ENCODE peak calls at places on chromosomes 4 and X, in five cellular contexts. G is fibroblast of lung, S is PC-3, T is mammary epithelial cell, N is MM.1S. L is an unnamed sample. For H3K36me3, the result is how much of the 10 kb centered on the place peaks cover.

GRCh38 chr4:11605597-11605996 is 176.9 kb upstream of the HS3ST1 start:
- DNase-seq in G (peak), S (no peak), T (no peak), N (no peak), L (no peak)

GRCh38 chrX:27660878-27661277 is 70.7 kb downstream of the DCAF8L2 start:
- DNase-seq in G (no peak), S (no peak), T (no peak), N (no peak), L (no peak)

GRCh38 chrX:78574306-78574705 is 84.8 kb downstream of the RTL3 start:
- DNase-seq in G (no peak), S (no peak), T (no peak), N (no peak), L (no peak)

GRCh38 chr4:186934841-186935443 is 211.3 kb upstream of the FAT1 start:
- DNase-seq in G (no peak), S (peak), T (peak), N (peak), L (no peak)

GRCh38 chr4:167826281-167826680 is 266.1 kb upstream of the ANXA10 start:
- DNase-seq in G (peak), S (peak), T (no peak), N (no peak), L (no peak)

GRCh38 chrX:32010157-32010656 is 938.4 kb upstream of the FTHL17 start:
- DNase-seq in G (no peak), S (no peak), T (no peak), N (no peak), L (no peak)

GRCh38 chr4:104971458-104971857 is 175.2 kb upstream of the TET2 start:
- DNase-seq in G (peak), S (peak), T (peak), N (no peak), L (no peak)

GRCh38 chr4:113759696-113760093 is 1.8 kb downstream of the CAMK2D start:
- DNase-seq in G (peak), S (no peak), T (no peak), N (no peak), L (no peak)

GRCh38 chrX:130091976-130092522 is 18.2 kb downstream of the ELF4 start:
- DNase-seq in G (no peak), S (no peak), T (no peak), N (peak), L (peak)

GRCh38 chr4:7747062-7747385 is 192.6 kb downstream of the AFAP1 start:
- DNase-seq in G (no peak), S (no peak), T (no peak), N (no peak), L (no peak)

GRCh38 chr4:130068072-130068471 is 972.1 kb downstream of the C4orf33 start:
- DNase-seq in G (no peak), S (no peak), T (no peak), N (no peak), L (no peak)

GRCh38 chrX:45351478-45351877 is 150.8 kb upstream of the DIPK2B start:
- DNase-seq in G (peak), S (peak), T (peak), N (no peak), L (no peak)

GRCh38 chr4:85740431-85740861 is 265.5 kb downstream of the ARHGAP24 start:
- DNase-seq in G (peak), S (peak), T (peak), N (no peak), L (no peak)

GRCh38 chrX:73668779-73669178 is 105.8 kb downstream of the CHIC1 start:
- DNase-seq in G (no peak), S (no peak), T (peak), N (no peak), L (no peak)

GRCh38 chr4:15690020-15690809 is 8.6 kb downstream of the FAM200B start:
- DNase-seq in G (peak), S (peak), T (peak), N (no peak), L (peak)

GRCh38 chrX:3181846-3182245 is 140.6 kb downstream of the ARSF start:
- DNase-seq in G (no peak), S (no peak), T (no peak), N (no peak), L (no peak)

GRCh38 chr4:145507636-145508035 is 26.0 kb downstream of the SMAD1 start:
- DNase-seq in G (peak), S (peak), T (peak), N (peak), L (peak)

GRCh38 chr4:121778991-121779628 is 14.1 kb upstream of the SMIM43 start:
- DNase-seq in G (peak), S (no peak), T (no peak), N (no peak), L (no peak)

GRCh38 chr4:69843932-69844331 is 16.0 kb downstream of the SULT1E1 start:
- DNase-seq in G (no peak), S (no peak), T (no peak), N (no peak), L (no peak)

GRCh38 chr4:7699040-7699439 is 240.6 kb downstream of the AFAP1 start:
- DNase-seq in G (peak), S (no peak), T (peak), N (no peak), L (no peak)

GRCh38 chr4:188008377-188008776 is 12.8 kb downstream of the ZFP42 start:
- DNase-seq in G (peak), S (peak), T (peak), N (no peak), L (peak)

GRCh38 chrX:102517331-102517730 is 792 bp upstream of the TMSB15A start:
- DNase-seq in G (peak), S (peak), T (peak), N (no peak), L (no peak)

GRCh38 chrX:150854856-150855255 is 43.6 kb downstream of the CD99L2 start:
- DNase-seq in G (no peak), S (no peak), T (peak), N (peak), L (no peak)

GRCh38 chr4:128068927-128069326 is 7.8 kb downstream of the LARP1B start:
- DNase-seq in G (peak), S (peak), T (peak), N (no peak), L (no peak)

GRCh38 chrX:110407910-110408545 is 49.4 kb downstream of the RTL9 start:
- DNase-seq in G (peak), S (peak), T (peak), N (peak), L (peak)

GRCh38 chr4:7470111-7470510 is 35.4 kb upstream of the PSAPL1 start:
- DNase-seq in G (no peak), S (no peak), T (no peak), N (no peak), L (no peak)

DNA sequence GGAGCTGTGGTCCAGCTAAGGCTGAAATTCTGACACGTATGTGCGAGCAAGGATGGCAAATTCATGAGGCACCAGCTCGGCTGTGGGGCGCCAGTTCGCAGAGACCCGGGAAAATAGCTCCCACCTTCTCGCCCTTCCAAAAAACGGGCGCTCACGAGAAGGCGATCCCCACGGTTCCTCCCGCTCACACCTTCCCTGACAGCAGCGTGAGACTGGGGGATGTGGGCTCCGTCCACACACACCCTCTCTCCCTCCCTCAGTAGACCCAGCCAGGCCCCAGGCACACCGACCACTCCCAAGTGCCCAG is 584 bp downstream of the GPC3 start:
- DNase-seq in G (no peak), S (no peak), T (no peak), N (no peak), L (no peak)
- H2AFZ ChIP-seq in G (no peak), S (no peak), T (no peak), N (no peak), L (no peak)

GRCh38 chr4:13523591-13524503 is 20.5 kb downstream of the NKX3-2 start:
- DNase-seq in G (no peak), S (no peak), T (no peak), N (no peak), L (no peak)
- TF ChIP-seq EZH2 in G (no peak), S (no peak), T (peak), N (no peak), L (no peak)

GRCh38 chr4:174305961-174306360 is 22.2 kb downstream of the CEP44 start:
- DNase-seq in G (no peak), S (peak), T (no peak), N (no peak), L (no peak)

GRCh38 chr4:174307694-174308093 is 24.0 kb downstream of the CEP44 start:
- DNase-seq in G (no peak), S (no peak), T (no peak), N (no peak), L (no peak)

GRCh38 chr4:174303687-174304086 is 20.0 kb downstream of the CEP44 start:
- DNase-seq in G (no peak), S (no peak), T (no peak), N (no peak), L (no peak)

GRCh38 chr4:174304664-174305063 is 21.0 kb downstream of the CEP44 start:
- DNase-seq in G (no peak), S (no peak), T (no peak), N (no peak), L (no peak)
- H3K36me3 ChIP-seq in G (under half), S (under half), T (under half), N (under half), L (under half)

DNA sequence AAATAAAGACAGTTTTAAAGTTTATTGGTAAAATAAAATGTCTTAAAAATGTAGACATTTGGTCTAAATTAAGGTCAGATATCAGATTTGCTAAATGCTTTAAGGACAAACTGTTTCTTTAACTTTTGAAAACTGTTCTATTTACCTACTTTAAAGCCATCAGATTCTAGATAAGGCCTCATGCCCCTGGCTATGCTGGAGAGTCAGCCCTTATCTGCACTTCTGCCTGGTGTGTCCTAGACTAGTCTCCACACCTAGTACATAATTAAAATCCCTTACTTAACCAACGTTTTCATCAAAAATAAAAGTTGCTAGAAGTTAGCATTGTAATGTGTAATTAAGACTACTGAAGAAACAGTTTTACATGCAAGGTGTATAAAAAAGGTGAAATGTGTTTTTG is 25.6 kb downstream of the HSD17B11 start:
- DNase-seq in G (no peak), S (no peak), T (no peak), N (no peak), L (no peak)
- H2AFZ ChIP-seq in G (no peak), S (no peak), T (no peak), N (no peak), L (no peak)

GRCh38 chrX:12245650-12246645 is 107.7 kb downstream of the FRMPD4 start:
- DNase-seq in G (peak), S (peak), T (peak), N (no peak), L (no peak)

DNA sequence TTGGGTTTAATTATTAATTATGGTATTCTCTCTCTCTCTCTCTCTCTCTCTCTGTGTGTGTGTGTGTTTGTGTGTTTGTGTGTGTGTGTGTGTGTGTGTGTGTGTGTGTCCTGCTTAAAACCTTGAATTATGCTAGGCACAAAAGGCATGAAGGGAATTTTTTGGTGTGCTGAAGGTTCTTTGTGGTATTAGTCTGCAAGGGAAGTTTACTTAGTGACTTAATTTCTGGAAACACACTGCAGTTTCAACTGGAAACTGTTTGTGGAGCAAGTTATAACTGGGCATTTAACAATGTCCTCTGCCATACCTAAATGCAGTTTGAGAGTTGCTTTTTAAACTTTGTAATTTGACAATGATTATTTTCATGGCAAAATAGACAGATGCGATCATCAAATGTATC is 111.7 kb downstream of the FRMPD4 start:
- DNase-seq in G (no peak), S (peak), T (peak), N (no peak), L (no peak)
- TF ChIP-seq EZH2 in G (no peak), S (no peak), T (no peak), N (no peak), L (no peak)

GRCh38 chrX:104522386-104522785 is 43.6 kb upstream of the IL1RAPL2 start:
- DNase-seq in G (no peak), S (no peak), T (no peak), N (no peak), L (no peak)

DNA sequence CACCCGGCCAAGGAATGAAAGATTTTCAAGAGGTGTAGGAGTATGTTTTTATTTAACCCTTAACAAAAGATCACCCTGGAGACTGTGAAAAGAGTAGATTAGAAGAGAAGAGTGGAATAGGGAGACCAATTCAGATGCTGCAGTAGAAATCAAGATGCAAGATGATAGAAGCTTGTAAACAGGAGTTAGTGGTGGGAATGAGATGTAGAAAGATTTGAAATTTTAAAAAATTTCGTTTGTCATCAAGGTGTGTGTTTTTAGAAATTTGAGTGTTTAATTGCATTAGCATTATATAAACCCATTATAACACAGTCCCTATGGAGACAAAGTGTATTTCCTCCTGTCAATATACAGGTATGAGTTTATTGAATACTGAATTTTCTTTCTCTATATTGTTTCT is 42.1 kb upstream of the IL1RAPL2 start:
- DNase-seq in G (no peak), S (no peak), T (no peak), N (no peak), L (no peak)
- H3K36me3 ChIP-seq in G (under half), S (under half), T (under half), N (under half), L (under half)

GRCh38 chr4:78648639-78649363 is 97.2 kb downstream of the ANXA3 start:
- DNase-seq in G (no peak), S (no peak), T (no peak), N (no peak), L (no peak)

GRCh38 chr4:78652282-78652876 is 100.8 kb downstream of the ANXA3 start:
- DNase-seq in G (peak), S (no peak), T (no peak), N (no peak), L (no peak)

GRCh38 chr4:78647272-78647671 is 95.7 kb downstream of the ANXA3 start:
- DNase-seq in G (no peak), S (no peak), T (no peak), N (no peak), L (peak)

GRCh38 chr4:78651250-78651860 is 99.8 kb downstream of the ANXA3 start:
- DNase-seq in G (no peak), S (no peak), T (no peak), N (no peak), L (no peak)

DNA sequence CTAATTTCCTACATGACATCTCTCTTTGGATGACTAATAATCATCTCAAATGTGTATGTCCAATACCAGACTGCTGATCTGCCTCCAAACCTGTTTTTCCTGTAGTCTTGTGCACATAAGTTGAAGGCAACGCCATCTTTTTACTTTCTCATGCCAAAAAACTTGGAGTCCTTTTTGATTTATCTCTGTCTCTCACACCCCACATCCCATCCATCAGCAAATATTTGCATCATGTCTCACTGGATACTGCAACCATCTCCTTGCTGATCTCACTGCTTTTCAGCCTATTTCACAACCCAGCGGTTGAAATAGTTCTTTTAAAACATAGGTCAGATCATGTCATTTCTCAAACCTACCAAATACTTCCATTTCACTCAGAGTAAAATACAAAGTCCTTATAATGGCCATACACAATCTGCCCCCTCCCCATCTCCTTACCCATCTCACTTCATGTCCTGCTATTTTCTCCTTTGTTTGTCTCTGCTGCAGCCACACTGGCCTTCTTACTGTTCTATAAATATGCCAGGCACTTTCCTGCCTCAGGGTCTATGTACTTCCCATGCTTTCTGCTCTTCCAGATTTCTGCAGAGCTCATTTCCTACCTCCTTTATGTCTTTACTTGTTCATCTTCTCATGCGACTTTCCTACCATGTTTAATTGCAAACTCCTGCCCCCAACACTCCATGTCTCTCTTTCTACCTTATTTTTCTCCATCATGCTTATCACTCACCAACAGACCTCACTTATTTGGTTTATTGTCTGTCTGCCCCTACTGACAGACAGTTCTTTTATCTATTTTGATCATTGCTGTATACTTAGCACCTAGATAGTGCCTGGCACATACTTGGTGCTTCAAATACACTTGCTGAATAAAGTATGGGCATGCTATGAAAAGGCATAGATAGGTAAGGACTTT is 98.8 kb downstream of the ANXA3 start:
- DNase-seq in G (peak), S (peak), T (peak), N (no peak), L (peak)
- H2AFZ ChIP-seq in G (no peak), S (peak), T (peak), N (no peak), L (no peak)

DNA sequence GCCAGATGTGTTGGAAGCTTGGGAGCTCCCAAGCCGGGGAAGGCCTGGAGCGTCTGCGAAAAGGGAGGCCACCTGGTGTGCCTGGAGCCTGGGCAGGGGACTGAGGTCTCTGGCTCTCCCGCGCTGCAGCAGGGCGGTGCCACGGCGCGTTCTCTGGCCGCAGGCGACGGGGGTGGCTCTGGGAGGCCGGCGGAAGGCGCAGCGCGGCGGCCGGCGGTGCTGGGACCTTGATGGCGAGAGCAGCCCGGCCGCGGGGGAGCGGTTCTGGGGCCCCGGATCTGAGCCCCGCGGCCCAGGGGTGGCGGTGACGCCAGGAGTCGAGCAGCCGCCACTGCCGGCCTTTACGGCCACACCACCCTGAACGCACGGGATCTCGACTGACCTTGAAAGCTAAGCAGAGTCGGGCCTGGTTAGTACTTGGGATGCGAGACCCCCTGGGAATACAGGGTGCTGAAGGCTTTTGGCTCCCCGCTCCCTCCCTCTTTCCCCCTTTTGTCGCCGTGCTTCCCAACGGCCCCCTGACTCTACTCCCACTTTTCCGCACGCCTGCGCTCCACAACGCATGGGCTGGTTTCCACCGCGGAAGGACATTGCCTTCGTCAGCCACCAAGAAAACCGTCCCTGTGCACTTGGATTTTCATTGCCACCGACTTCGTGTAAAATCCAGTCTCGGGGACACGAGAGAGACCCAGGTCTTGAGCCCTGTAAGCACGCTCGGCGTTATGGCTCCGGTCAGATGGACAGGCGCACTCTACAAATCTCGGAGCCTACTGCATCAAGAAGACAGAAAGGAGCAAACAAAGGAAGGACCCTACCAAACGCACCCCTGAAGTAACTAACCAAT is 9.5 kb downstream of the FRG2 start:
- DNase-seq in G (peak), S (no peak), T (no peak), N (no peak), L (no peak)
- TF ChIP-seq EZH2 in G (peak), S (no peak), T (peak), N (no peak), L (no peak)

L was measured in PC-9.